ENCODE peak calls at places on chromosomes 4 and X, in eight cellular contexts. T is GM23338, A is choroid plexus epithelial cell, K is fibroblast of lung, R is upper lobe of left lung, Q is Panc1, U is IMR-90, O is thyroid gland. S is an unnamed sample.

GRCh38 chr4:73770917-73771316 is 30.5 kb downstream of the CXCL8 start:
- DNase-seq in Q (no peak), A (no peak), K (no peak), R (no peak), O (no peak), T (no peak), U (no peak), S (no peak)

GRCh38 chr4:173218411-173219125 is 50.0 kb downstream of the GALNT7 start:
- DNase-seq in O (no peak), R (no peak), Q (no peak), K (peak), T (no peak), A (peak), U (peak), S (peak)

GRCh38 chr4:143700060-143700419 is 435 bp downstream of the FREM3 start:
- DNase-seq in K (peak), R (no peak), A (peak), Q (no peak), U (no peak), T (peak), O (peak), S (peak)

GRCh38 chrX:2514131-2514530 is 13.4 kb upstream of the DHRSX start:
- DNase-seq in R (no peak), Q (no peak), T (no peak), A (no peak), U (no peak), O (no peak), K (no peak), S (no peak)

GRCh38 chr4:152696764-152697250 is 17.0 kb upstream of the TMEM154 start:
- DNase-seq in T (no peak), K (peak), R (no peak), A (peak), O (no peak), U (peak), Q (no peak), S (peak)

GRCh38 chr4:37722000-37722638 is 35.9 kb upstream of the RELL1 start:
- DNase-seq in T (no peak), K (no peak), A (no peak), U (no peak), Q (no peak), R (no peak), O (no peak), S (no peak)

GRCh38 chrX:46611658-46612362 is 38.2 kb downstream of the CHST7 start:
- DNase-seq in K (no peak), R (no peak), A (no peak), T (no peak), Q (no peak), O (no peak), U (no peak), S (no peak)

GRCh38 chr4:72243641-72244040 is 211.8 kb downstream of the NPFFR2 start:
- DNase-seq in K (no peak), R (no peak), O (no peak), U (no peak), A (no peak), Q (no peak), T (no peak), S (no peak)

GRCh38 chrX:119686087-119686639 is 6.8 kb downstream of the SEPTIN6 start:
- DNase-seq in U (no peak), R (no peak), O (no peak), K (peak), Q (no peak), T (no peak), A (no peak), S (no peak)

GRCh38 chr4:108163352-108163751 is 5.4 kb downstream of the LEF1 start:
- DNase-seq in O (no peak), Q (no peak), A (no peak), T (no peak), R (no peak), K (no peak), U (no peak), S (no peak)

GRCh38 chr4:80560337-80560736 is 224.8 kb downstream of the CFAP299 start:
- DNase-seq in A (no peak), R (no peak), T (no peak), O (no peak), K (no peak), Q (no peak), U (no peak), S (no peak)

GRCh38 chr4:86818211-86818610 is 31.0 kb downstream of the SLC10A6 start:
- DNase-seq in U (peak), A (peak), O (no peak), Q (no peak), K (peak), T (no peak), R (no peak), S (peak)

GRCh38 chr4:16226816-16227461 is 668 bp upstream of the TAPT1 start:
- DNase-seq in O (peak), R (peak), T (peak), Q (no peak), A (peak), U (no peak), K (peak), S (no peak)

GRCh38 chrX:13463608-13464007 is 105.8 kb upstream of the EGFL6 start:
- DNase-seq in K (peak), O (no peak), Q (no peak), U (peak), T (no peak), A (peak), R (peak), S (peak)

GRCh38 chr4:111648056-111648455 is 497.2 kb upstream of the FAM241A start:
- DNase-seq in K (no peak), Q (no peak), U (no peak), T (no peak), R (no peak), A (no peak), O (no peak), S (no peak)

GRCh38 chr4:176185068-176185467 is 10.3 kb downstream of the SPATA4 start:
- DNase-seq in U (peak), A (peak), Q (no peak), K (peak), O (no peak), T (no peak), R (no peak), S (peak)

GRCh38 chrX:81586091-81586490 is 384.2 kb downstream of the SH3BGRL start:
- DNase-seq in A (no peak), O (no peak), R (no peak), T (no peak), K (no peak), Q (no peak), U (no peak), S (no peak)

GRCh38 chr4:56468097-56468422 is 643 bp downstream of the SRP72 start:
- DNase-seq in O (peak), K (peak), U (peak), Q (no peak), A (peak), R (peak), T (no peak), S (peak)

GRCh38 chr4:48578132-48578964 is 88.3 kb downstream of the ZAR1 start:
- DNase-seq in K (peak), R (peak), Q (peak), U (peak), O (peak), A (peak), T (peak), S (peak)

GRCh38 chr4:128854433-128854832 is 44.9 kb downstream of the JADE1 start:
- DNase-seq in T (no peak), K (no peak), A (peak), U (peak), O (no peak), R (no peak), Q (no peak), S (peak)

GRCh38 chrX:131068945-131069719 is 11.0 kb downstream of the ARHGAP36 start:
- DNase-seq in U (no peak), Q (no peak), O (peak), K (peak), R (no peak), A (peak), T (peak), S (peak)

GRCh38 chr4:68319040-68319439 is 30.9 kb downstream of the YTHDC1 start:
- DNase-seq in A (no peak), U (no peak), Q (no peak), R (no peak), T (no peak), K (no peak), O (no peak), S (no peak)

GRCh38 chr4:176193126-176193525 is 2.3 kb downstream of the SPATA4 start:
- DNase-seq in A (peak), T (no peak), K (peak), R (no peak), U (peak), Q (peak), O (no peak), S (peak)

GRCh38 chr4:40722576-40723161 is 27.1 kb upstream of the NSUN7 start:
- DNase-seq in T (no peak), A (no peak), O (no peak), R (peak), Q (no peak), K (no peak), U (no peak), S (peak)

GRCh38 chr4:107589269-107589668 is 130.8 kb downstream of the PAPSS1 start:
- DNase-seq in Q (no peak), R (no peak), A (no peak), O (no peak), K (no peak), U (no peak), T (no peak), S (no peak)

GRCh38 chrX:118560380-118560932 is 64.8 kb downstream of the DOCK11 start:
- DNase-seq in T (peak), A (no peak), R (no peak), Q (no peak), U (no peak), K (no peak), O (peak), S (no peak)

GRCh38 chrX:9019151-9019550 is 14.8 kb downstream of the FAM9B start:
- DNase-seq in T (no peak), K (no peak), A (no peak), Q (no peak), R (no peak), U (peak), O (no peak), S (no peak)

GRCh38 chr4:56690393-56690971 is 9.4 kb upstream of the HOPX start:
- DNase-seq in U (no peak), Q (no peak), A (no peak), K (no peak), T (peak), R (no peak), O (no peak), S (no peak)

DNA sequence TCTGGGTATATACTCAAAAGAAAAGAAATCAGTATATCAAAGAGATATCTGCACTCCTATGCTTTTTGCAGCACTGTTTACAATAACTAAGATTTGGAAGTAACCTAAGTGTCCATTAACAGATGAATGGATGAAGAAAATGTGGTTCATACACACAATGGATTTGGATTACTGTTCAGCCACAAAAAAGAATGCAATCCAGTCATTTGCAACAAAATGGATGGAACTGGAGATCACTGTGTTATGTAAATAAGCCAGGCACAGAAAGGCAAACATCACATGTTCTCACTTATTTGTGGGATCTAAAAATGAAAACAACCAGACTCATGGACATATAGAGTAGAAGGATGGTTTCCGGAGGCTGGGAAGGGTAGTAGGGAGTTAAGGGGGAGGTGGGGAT is 17.6 kb upstream of the NXT2 start:
- DNase-seq in K (no peak), O (no peak), A (no peak), T (no peak), U (no peak), R (no peak), Q (no peak), S (no peak)
- H3K4me3 ChIP-seq in K (no peak), O (no peak), A (no peak), T (no peak), U (no peak), R (no peak), Q (no peak), S (no peak)

DNA sequence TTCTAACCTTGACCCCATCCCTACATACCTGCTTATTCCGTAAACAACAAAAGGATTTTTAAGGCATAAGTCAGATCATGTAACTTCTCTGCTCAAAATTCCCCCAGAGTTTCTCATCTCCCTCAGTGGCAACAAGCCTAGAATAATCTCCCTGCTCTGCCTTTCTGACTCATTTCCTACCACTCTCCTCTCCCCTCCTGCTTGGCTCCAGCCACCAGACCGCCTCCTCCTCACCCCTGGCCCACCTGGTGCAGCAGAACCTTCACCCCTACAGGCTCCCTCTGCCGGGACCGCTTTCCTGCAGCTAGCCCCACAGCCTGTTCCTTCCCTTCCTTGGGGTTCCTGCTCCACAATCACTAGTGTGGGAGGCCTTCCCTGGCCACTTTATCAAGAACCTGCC is 32.1 kb downstream of the TSPAN5 start:
- DNase-seq in U (peak), T (no peak), Q (peak), K (peak), R (no peak), A (peak), O (peak), S (peak)
- TF ChIP-seq CTCF in U (peak), T (no peak), Q (peak), K (peak), R (no peak), A (peak), O (no peak), S (peak)

DNA sequence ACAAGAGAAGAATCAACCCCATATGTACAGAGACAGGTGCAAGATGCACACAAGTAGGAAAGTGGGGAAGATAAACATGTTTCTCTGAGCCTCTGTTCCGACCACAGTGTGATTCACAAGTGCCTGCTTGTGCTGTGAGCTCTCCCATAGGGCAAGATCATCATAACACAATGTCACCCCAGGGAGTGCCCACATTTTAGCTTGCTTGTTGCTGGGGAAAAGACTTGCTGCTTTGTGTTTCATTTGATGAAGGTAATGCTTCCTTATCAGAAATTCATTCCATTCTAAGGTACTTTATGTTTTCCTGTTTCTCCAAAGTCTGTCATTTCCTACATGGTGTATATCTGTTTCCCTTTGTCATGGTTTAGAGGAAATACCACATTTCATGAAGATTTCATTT is 304.5 kb upstream of the DIPK2B start:
- DNase-seq in T (no peak), K (peak), R (no peak), U (peak), Q (no peak), A (peak), O (no peak), S (peak)
- H3K4me3 ChIP-seq in T (no peak), K (no peak), R (no peak), U (no peak), Q (no peak), A (no peak), O (no peak), S (no peak)

GRCh38 chr4:168585168-168586091 is 88.6 kb downstream of the PALLD start:
- DNase-seq in U (peak), A (peak), O (peak), Q (no peak), R (peak), T (peak), K (peak), S (peak)
- TF ChIP-seq CTCF in U (peak), A (peak), O (peak), Q (peak), R (peak), T (peak), K (peak), S (peak)

DNA sequence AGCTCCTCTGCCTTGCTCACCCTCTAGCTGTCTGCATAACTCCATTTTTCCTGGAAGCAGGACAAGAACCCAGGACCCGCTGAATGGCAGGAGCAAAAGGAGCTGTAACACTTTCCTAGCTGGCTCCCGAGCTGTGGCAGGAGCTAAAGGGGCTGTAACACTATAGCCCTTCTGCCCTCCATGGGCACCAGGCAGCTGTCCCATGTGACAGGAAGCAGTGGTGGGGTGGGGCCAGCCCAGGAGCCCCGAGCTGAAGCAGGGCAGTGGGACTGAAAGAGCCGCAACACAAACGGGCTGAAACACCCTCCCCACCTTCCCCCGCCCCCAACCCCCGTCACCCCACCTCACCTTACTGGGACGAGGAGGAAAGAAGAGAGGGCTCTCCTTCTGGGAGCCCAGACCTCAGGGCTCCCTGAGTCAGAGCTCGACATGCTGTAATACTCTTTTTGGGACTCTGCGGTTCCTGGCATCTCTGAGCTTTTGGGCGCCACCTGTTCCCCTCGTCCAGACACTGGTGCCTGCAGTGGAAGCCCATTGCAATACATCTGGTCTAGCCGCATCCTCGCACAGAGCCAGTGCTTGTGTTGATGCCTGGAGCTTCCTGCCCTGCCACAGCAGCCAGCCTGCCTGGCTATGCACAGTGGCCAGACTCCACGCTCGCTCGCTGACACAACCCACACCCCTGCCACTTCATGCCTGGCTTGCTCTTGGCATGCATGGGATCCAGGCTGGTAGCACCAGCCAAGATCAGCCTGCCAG is 39.4 kb downstream of the PPM1K start:
- DNase-seq in K (no peak), U (no peak), A (no peak), T (peak), Q (no peak), R (no peak), O (peak), S (no peak)
- H3K4me3 ChIP-seq in K (no peak), U (no peak), A (no peak), T (no peak), Q (no peak), R (no peak), O (no peak), S (no peak)

DNA sequence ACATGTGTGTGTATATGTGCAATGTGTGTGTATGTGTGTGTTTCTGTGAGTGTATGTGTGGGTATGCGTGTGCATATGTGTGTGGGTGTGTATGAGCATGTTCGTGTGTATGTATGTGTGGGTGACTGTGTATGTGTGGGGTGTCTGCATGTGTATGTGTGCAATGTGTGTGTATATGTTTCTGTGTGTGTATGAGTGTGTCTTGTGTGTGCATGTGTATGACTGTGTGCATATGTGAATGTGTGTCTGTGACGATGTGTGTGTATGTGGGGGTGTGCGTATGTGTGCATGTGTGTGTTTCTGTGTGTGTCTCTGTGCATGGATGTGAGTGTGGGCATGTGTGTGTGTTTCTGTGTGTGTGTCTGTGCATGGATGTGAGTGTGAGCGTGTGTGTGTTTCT is 4.2 kb upstream of the ATP2B3 start:
- DNase-seq in R (no peak), T (no peak), A (no peak), U (no peak), Q (no peak), O (no peak), K (no peak), S (no peak)
- TF ChIP-seq CTCF in R (no peak), T (no peak), A (no peak), U (no peak), Q (no peak), O (no peak), K (no peak), S (no peak)

GRCh38 chr4:139314047-139314800 is 11.9 kb upstream of the NDUFC1 start:
- DNase-seq in O (no peak), Q (no peak), K (no peak), A (no peak), R (no peak), U (no peak), T (peak), S (no peak)

GRCh38 chr4:139316733-139317132 is 14.5 kb upstream of the NDUFC1 start:
- DNase-seq in A (no peak), R (no peak), T (no peak), Q (no peak), U (no peak), O (no peak), K (no peak), S (no peak)

GRCh38 chr4:139312552-139313332 is 10.5 kb upstream of the NDUFC1 start:
- DNase-seq in O (no peak), R (no peak), Q (no peak), A (peak), T (no peak), K (no peak), U (no peak), S (no peak)

GRCh38 chr4:139317635-139318034 is 15.4 kb upstream of the NDUFC1 start:
- DNase-seq in O (no peak), T (no peak), U (no peak), K (no peak), A (no peak), R (no peak), Q (no peak), S (no peak)

GRCh38 chr4:139315221-139315675 is 13.0 kb upstream of the NDUFC1 start:
- DNase-seq in R (no peak), T (no peak), A (no peak), Q (no peak), O (peak), U (no peak), K (no peak), S (no peak)
- H3K4me3 ChIP-seq in R (no peak), T (no peak), A (no peak), Q (no peak), O (no peak), U (no peak), K (no peak), S (no peak)

GRCh38 chr4:23680616-23681518 is 209.0 kb downstream of the PPARGC1A start:
- DNase-seq in O (no peak), A (peak), R (no peak), U (peak), T (no peak), Q (no peak), K (peak), S (peak)
- TF ChIP-seq CTCF in O (no peak), A (no peak), R (no peak), U (peak), T (no peak), Q (no peak), K (no peak), S (no peak)

DNA sequence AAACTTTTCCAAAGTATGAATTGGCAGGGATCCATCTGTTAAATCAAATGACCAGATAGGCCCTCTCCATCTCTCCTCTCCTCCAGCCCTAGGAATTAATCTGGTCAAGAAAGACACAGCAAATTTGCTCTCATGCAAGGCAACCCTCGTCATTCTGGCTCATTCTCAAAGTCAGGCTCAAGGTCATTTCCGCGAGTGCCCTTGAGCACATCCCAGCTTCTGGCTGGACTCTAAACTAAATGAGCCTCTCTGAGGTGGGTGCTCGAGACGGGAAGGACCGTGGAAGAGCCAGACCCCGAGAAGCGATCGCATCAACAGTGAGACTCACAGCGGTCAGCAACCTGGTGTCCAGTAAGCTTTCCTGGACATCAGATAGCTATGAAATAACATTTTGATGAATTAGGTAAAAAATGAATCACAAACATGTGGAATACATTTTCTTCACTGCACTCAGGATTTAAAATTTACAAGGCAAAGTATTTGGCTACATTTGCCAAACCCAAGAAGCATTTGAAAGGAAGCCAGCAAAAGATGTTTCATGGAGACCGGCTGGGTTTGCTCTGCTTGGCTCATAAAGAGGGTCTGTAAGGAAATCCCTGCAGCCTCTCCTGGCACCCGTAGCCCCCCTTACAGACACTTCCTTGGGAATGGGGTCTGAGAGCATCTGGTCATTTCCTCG is 121.0 kb downstream of the ENPP6 start:
- DNase-seq in K (peak), A (peak), T (no peak), U (peak), Q (no peak), R (no peak), O (no peak), S (no peak)
- H3K4me3 ChIP-seq in K (peak), A (no peak), T (no peak), U (no peak), Q (no peak), R (no peak), O (no peak), S (no peak)

S was measured in fibroblast of pulmonary artery.